ENCODE peak calls at places on chromosome 21, in four cellular contexts. One of them, this sample, is unnamed.

GRCh38 chr21:44267655-44268142 is 6.0 kb upstream of the DNMT3L start:
- DNase-seq in NB4: peak
- DNase-seq in RWPE1: no peak
- DNase-seq in Calu3: no peak
- DNase-seq in this sample: peak

GRCh38 chr21:32484706-32485380 is 72.3 kb downstream of the EVA1C start:
- DNase-seq in NB4: no peak
- DNase-seq in Calu3: no peak
- DNase-seq in RWPE1: no peak
- DNase-seq in this sample: no peak

GRCh38 chr21:31470896-31471694 is 127.0 kb upstream of the TIAM1 start:
- DNase-seq in RWPE1: no peak
- DNase-seq in NB4: no peak
- DNase-seq in Calu3: no peak
- DNase-seq in this sample: no peak

GRCh38 chr21:45887121-45887611 is 94.4 kb upstream of the COL6A1 start:
- DNase-seq in NB4: no peak
- DNase-seq in RWPE1: no peak
- DNase-seq in Calu3: no peak
- DNase-seq in this sample: no peak

GRCh38 chr21:28247454-28248020 is 745.1 kb downstream of the LTN1 start:
- DNase-seq in Calu3: no peak
- DNase-seq in RWPE1: no peak
- DNase-seq in NB4: no peak
- DNase-seq in this sample: no peak

GRCh38 chr21:39472211-39472610 is 20.4 kb downstream of the SH3BGR start:
- DNase-seq in NB4: no peak
- DNase-seq in RWPE1: no peak
- DNase-seq in Calu3: no peak
- DNase-seq in this sample: no peak

GRCh38 chr21:29511076-29511475 is 212.4 kb downstream of the BACH1 start:
- DNase-seq in RWPE1: no peak
- DNase-seq in NB4: no peak
- DNase-seq in Calu3: no peak
- DNase-seq in this sample: no peak

GRCh38 chr21:37562920-37563640 is 196.5 kb downstream of the DYRK1A start:
- DNase-seq in NB4: no peak
- DNase-seq in RWPE1: no peak
- DNase-seq in Calu3: peak
- DNase-seq in this sample: no peak

GRCh38 chr21:40752125-40752524 is 94.8 kb downstream of the DSCAM start:
- DNase-seq in NB4: no peak
- DNase-seq in RWPE1: no peak
- DNase-seq in Calu3: no peak
- DNase-seq in this sample: no peak

GRCh38 chr21:45136500-45136899 is 62.1 kb downstream of the ADARB1 start:
- DNase-seq in Calu3: no peak
- DNase-seq in NB4: no peak
- DNase-seq in RWPE1: no peak
- DNase-seq in this sample: no peak

GRCh38 chr21:45405271-45405818 is 380 bp downstream of the COL18A1 start:
- DNase-seq in NB4: no peak
- DNase-seq in Calu3: peak
- DNase-seq in RWPE1: peak
- DNase-seq in this sample: no peak

GRCh38 chr21:32096411-32096810 is 182.4 kb downstream of the MIS18A start:
- DNase-seq in Calu3: peak
- DNase-seq in RWPE1: no peak
- DNase-seq in NB4: peak
- DNase-seq in this sample: peak

GRCh38 chr21:17828223-17828622 is 9.1 kb upstream of the C21orf91 start:
- DNase-seq in NB4: no peak
- DNase-seq in RWPE1: no peak
- DNase-seq in Calu3: no peak
- DNase-seq in this sample: no peak

GRCh38 chr21:38987551-38988210 is 182.0 kb downstream of the ETS2 start:
- DNase-seq in NB4: peak
- DNase-seq in RWPE1: no peak
- DNase-seq in Calu3: no peak
- DNase-seq in this sample: no peak

GRCh38 chr21:43654806-43655489 is 4.3 kb downstream of the HSF2BP start:
- DNase-seq in Calu3: no peak
- DNase-seq in NB4: no peak
- DNase-seq in RWPE1: no peak
- DNase-seq in this sample: no peak

GRCh38 chr21:45821315-45822001 is 160.1 kb upstream of the COL6A1 start:
- DNase-seq in NB4: no peak
- DNase-seq in Calu3: no peak
- DNase-seq in RWPE1: no peak
- DNase-seq in this sample: no peak

GRCh38 chr21:28419110-28419509 is 573.6 kb downstream of the LTN1 start:
- DNase-seq in RWPE1: no peak
- DNase-seq in NB4: no peak
- DNase-seq in Calu3: no peak
- DNase-seq in this sample: no peak

GRCh38 chr21:38777521-38777920 is 28.2 kb upstream of the ETS2 start:
- DNase-seq in NB4: no peak
- DNase-seq in RWPE1: no peak
- DNase-seq in Calu3: no peak
- DNase-seq in this sample: peak

GRCh38 chr21:25573409-25574206 is 33.7 kb downstream of the MRPL39 start:
- DNase-seq in Calu3: peak
- DNase-seq in RWPE1: peak
- DNase-seq in NB4: peak
- DNase-seq in this sample: peak

GRCh38 chr21:37863842-37864241 is 52.4 kb downstream of the KCNJ6 start:
- DNase-seq in RWPE1: no peak
- DNase-seq in NB4: no peak
- DNase-seq in Calu3: no peak
- DNase-seq in this sample: peak

GRCh38 chr21:45871616-45872236 is 109.8 kb upstream of the COL6A1 start:
- DNase-seq in Calu3: no peak
- DNase-seq in NB4: no peak
- DNase-seq in RWPE1: no peak
- DNase-seq in this sample: no peak

GRCh38 chr21:32330784-32331311 is 32.2 kb downstream of the MRAP start:
- DNase-seq in Calu3: no peak
- DNase-seq in RWPE1: no peak
- DNase-seq in NB4: no peak
- DNase-seq in this sample: no peak

GRCh38 chr21:28336299-28336698 is 656.4 kb downstream of the LTN1 start:
- DNase-seq in RWPE1: peak
- DNase-seq in Calu3: peak
- DNase-seq in NB4: peak
- DNase-seq in this sample: no peak

GRCh38 chr21:39713905-39714304 is 31.1 kb upstream of the IGSF5 start:
- DNase-seq in Calu3: no peak
- DNase-seq in RWPE1: no peak
- DNase-seq in NB4: no peak
- DNase-seq in this sample: no peak

GRCh38 chr21:38769253-38769780 is 36.4 kb upstream of the ETS2 start:
- DNase-seq in RWPE1: no peak
- DNase-seq in NB4: no peak
- DNase-seq in Calu3: no peak
- DNase-seq in this sample: peak

DNA sequence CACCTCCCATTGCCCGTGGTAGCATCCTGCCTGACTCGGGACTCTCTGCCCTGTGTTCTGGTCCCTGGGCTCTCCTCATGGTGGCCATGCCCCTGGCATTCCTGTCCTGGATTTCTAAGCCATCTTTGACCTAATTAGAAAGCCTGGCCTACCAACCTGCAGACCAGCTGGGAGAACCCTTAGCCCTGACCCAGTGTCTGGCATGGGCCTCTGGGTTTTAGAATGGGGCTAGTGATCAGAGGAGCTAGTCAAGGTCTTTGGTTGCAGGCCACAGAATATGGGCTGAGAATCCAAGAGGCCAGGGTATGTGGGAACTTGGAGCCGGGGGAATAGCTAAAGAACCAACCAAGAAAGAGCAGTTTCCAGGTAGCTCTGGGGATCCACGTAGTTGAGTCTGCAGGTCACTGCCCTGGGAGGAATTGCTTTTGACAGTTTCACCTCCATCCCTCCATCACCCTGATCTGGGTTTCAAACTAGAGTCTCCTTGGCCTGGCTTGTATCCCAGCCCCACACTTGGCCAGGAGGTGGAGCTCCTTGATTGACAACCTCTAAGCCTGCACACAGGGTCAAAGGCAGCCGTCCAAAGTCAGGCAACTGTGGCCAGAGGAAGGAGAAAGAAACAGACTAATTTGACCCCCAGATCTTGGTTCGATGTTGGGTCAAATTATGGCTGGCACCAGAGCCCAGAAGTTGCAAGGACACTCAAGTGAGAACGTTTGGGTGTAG is 54.7 kb upstream of the ABCG1 start:
- DNase-seq in RWPE1: peak
- DNase-seq in NB4: peak
- DNase-seq in Calu3: peak
- DNase-seq in this sample: peak
- TF ChIP-seq CTCF in RWPE1: no peak
- TF ChIP-seq CTCF in NB4: peak
- TF ChIP-seq CTCF in Calu3: peak
- TF ChIP-seq CTCF in this sample: peak

DNA sequence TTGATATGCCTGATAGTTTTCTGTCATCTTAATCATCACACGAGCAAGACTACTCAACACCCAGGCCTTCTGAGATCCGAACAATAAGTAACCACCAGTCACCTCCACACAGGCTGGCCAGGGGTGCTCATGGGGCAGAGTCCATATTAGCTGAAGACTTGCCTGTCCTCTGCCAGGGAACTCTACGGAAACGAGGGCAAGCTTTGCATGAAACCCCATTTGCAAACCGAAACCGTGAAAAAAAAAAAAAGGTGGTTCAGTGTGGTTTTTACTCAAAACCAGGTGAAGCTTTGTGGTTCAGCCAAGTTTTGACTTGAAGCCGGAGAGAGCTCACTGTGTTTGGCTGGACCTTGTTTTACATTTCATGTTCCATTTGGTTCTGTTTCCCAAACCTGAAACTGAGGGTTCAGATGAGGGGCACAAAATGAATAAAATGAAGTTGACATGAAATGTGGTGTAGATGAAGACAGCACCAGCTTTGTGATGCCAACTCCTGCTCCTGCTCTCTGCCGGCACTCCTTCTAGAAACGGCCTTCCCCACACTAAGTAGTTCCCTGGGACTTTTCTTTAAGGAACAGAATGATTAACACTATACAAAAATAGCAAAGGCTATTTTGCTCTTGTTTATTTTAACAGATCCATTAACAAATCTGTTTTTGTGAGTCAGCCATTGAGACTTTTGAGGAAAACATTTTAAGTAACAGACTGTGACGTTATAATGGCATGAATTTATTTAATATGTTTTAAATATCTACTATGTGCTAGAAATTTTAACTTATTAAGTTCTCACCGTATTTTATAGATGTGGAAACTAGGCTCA is 74.7 kb downstream of the RUNX1 start:
- DNase-seq in RWPE1: no peak
- DNase-seq in Calu3: no peak
- DNase-seq in NB4: no peak
- DNase-seq in this sample: peak
- TF ChIP-seq CTCF in RWPE1: no peak
- TF ChIP-seq CTCF in Calu3: no peak
- TF ChIP-seq CTCF in NB4: no peak
- TF ChIP-seq CTCF in this sample: no peak

GRCh38 chr21:42009831-42010506 is at the start of gene ZBTB21:
- DNase-seq in RWPE1: peak
- DNase-seq in NB4: peak
- DNase-seq in Calu3: peak
- DNase-seq in this sample: peak

GRCh38 chr21:42006765-42007164 is 3.4 kb downstream of the ZBTB21 start:
- DNase-seq in Calu3: no peak
- DNase-seq in NB4: no peak
- DNase-seq in RWPE1: no peak
- DNase-seq in this sample: no peak

GRCh38 chr21:42010507-42011493 is 640 bp upstream of the ZBTB21 start:
- DNase-seq in NB4: peak
- DNase-seq in RWPE1: peak
- DNase-seq in Calu3: peak
- DNase-seq in this sample: peak

GRCh38 chr21:42007541-42007940 is 2.6 kb downstream of the ZBTB21 start:
- DNase-seq in NB4: no peak
- DNase-seq in RWPE1: no peak
- DNase-seq in Calu3: no peak
- DNase-seq in this sample: no peak

DNA sequence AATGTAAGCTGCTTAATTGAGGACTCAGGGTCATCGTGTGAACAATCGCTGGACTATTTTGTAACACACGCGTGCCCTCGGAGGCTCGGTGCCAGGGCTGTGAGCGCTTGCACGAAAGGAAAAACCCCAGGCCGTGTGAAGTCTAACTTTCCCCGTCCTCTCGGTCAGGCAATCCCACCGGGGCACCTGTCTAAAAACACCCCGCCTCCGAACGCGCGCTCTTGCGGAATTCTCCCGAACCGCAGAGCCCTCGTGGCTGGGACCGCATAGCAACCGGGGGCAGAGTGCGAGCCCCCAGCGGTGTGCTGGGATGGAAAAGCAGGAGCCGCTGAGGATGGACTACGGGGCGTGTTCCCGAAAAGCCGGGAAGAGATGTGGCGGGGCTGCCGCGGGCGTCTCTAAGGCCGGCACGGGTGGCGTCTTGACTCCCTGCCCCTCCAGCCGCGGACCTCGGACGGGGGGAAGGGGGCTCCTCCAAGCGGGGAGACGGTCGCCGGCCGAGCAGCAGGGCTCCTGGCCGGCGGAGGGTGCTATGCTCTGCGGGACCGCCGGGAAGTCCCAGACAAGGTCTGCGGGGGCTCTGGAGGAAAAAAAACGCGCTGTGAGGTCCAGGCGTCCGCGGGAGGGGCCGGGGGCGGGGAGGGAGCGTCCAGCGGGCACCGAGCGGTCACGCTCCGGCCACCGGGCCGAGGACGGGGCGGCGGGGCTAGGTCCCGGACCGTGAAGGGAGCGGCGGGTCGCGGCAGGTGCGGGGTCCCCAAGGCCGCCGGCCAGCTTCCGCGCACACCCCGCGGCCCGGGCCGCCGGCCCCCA is 936 bp downstream of the ZBTB21 start:
- DNase-seq in Calu3: peak
- DNase-seq in NB4: peak
- DNase-seq in RWPE1: peak
- DNase-seq in this sample: peak
- TF ChIP-seq CTCF in Calu3: peak
- TF ChIP-seq CTCF in NB4: no peak
- TF ChIP-seq CTCF in RWPE1: peak
- TF ChIP-seq CTCF in this sample: no peak

GRCh38 chr21:36524477-36524876 is 44.6 kb upstream of the CLDN14 start:
- DNase-seq in NB4: no peak
- DNase-seq in Calu3: no peak
- DNase-seq in RWPE1: no peak
- DNase-seq in this sample: no peak

GRCh38 chr21:36517366-36518075 is 37.6 kb upstream of the CLDN14 start:
- DNase-seq in RWPE1: no peak
- DNase-seq in Calu3: no peak
- DNase-seq in NB4: no peak
- DNase-seq in this sample: no peak

GRCh38 chr21:36526104-36526503 is 46.2 kb upstream of the CLDN14 start:
- DNase-seq in RWPE1: no peak
- DNase-seq in NB4: no peak
- DNase-seq in Calu3: no peak
- DNase-seq in this sample: no peak

GRCh38 chr21:36518883-36519492 is 39.1 kb upstream of the CLDN14 start:
- DNase-seq in Calu3: no peak
- DNase-seq in RWPE1: no peak
- DNase-seq in NB4: no peak
- DNase-seq in this sample: no peak

GRCh38 chr21:36522174-36522810 is 42.4 kb upstream of the CLDN14 start:
- DNase-seq in Calu3: no peak
- DNase-seq in RWPE1: no peak
- DNase-seq in NB4: no peak
- DNase-seq in this sample: no peak
- TF ChIP-seq CTCF in Calu3: no peak
- TF ChIP-seq CTCF in RWPE1: no peak
- TF ChIP-seq CTCF in NB4: no peak
- TF ChIP-seq CTCF in this sample: no peak

This sample was measured in activated CD8-positive, alpha-beta T cell treated with anti-CD3 and anti-CD28 coated beads for 36 hours.